ENCODE peak calls at places on chromosome 1, in seven cellular contexts. C is adrenal gland, T is thoracic aorta, S is Caco-2, G is AG04449, V is retinal pigment epithelial cell, W is colonic mucosa. A is an unnamed sample.

GRCh38 chr1:236795757-236796719 is 946 bp downstream of the MTR start:
- DNase-seq in C (no peak), T (no peak), S (peak), G (no peak), V (no peak), W (peak), A (peak)

GRCh38 chr1:43968348-43968948 is 1.4 kb upstream of the DPH2 start:
- DNase-seq in C (no peak), T (no peak), S (no peak), G (no peak), V (no peak), W (no peak), A (peak)

GRCh38 chr1:223297800-223298199 is 66.2 kb downstream of the SUSD4 start:
- DNase-seq in C (no peak), T (no peak), S (no peak), G (no peak), V (no peak), W (no peak), A (no peak)

GRCh38 chr1:200628223-200628868 is 7.8 kb upstream of the KIF14 start:
- DNase-seq in C (no peak), T (no peak), S (no peak), G (no peak), V (no peak), W (no peak), A (no peak)

GRCh38 chr1:63152572-63152971 is 169.8 kb upstream of the FOXD3 start:
- DNase-seq in C (no peak), T (no peak), S (no peak), G (no peak), V (no peak), W (no peak), A (no peak)

GRCh38 chr1:244964112-244964971 is 100.0 kb upstream of the HNRNPU start:
- DNase-seq in C (peak), T (no peak), S (peak), G (peak), V (peak), W (peak), A (no peak)

GRCh38 chr1:220577926-220578325 is 50.0 kb downstream of the MARK1 start:
- DNase-seq in C (no peak), T (no peak), S (no peak), G (no peak), V (no peak), W (no peak), A (no peak)

GRCh38 chr1:62481681-62482080 is 44.8 kb downstream of the USP1 start:
- DNase-seq in C (no peak), T (no peak), S (no peak), G (peak), V (no peak), W (no peak), A (no peak)

GRCh38 chr1:202155478-202156021 is 4.9 kb downstream of the PTPN7 start:
- DNase-seq in C (peak), T (no peak), S (no peak), G (no peak), V (no peak), W (peak), A (no peak)

GRCh38 chr1:211742272-211742671 is 66.9 kb upstream of the NEK2 start:
- DNase-seq in C (no peak), T (no peak), S (no peak), G (no peak), V (no peak), W (no peak), A (no peak)

DNA sequence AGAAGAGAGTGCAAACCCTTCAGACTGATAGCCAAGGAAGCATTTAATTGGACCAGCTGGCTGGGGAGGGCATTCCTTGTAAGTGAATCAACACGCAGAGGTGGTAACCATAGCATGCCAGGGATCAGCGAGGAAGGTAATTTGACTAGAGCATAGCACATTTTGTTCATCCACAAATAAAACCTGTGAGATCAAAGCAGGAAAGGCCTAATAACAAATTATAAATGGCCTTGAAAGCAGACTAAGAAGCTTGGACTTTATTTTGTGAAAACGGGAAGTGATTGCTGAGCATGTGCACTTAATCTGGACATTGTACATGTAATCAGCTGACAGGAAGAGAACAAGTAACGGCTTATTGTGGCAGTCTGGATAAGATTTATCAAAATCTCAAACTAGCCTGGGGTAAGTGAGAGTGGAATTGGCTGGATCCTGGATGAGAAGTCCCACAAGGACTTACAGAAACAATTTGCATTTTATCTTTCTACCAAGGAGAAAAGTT is 11.7 kb upstream of the CD55 start:
- DNase-seq in C (peak), T (no peak), S (no peak), G (peak), V (peak), W (no peak), A (no peak)
- TF ChIP-seq CTCF in C (no peak), T (no peak), S (no peak), G (no peak), V (no peak), W (no peak), A (no peak)

DNA sequence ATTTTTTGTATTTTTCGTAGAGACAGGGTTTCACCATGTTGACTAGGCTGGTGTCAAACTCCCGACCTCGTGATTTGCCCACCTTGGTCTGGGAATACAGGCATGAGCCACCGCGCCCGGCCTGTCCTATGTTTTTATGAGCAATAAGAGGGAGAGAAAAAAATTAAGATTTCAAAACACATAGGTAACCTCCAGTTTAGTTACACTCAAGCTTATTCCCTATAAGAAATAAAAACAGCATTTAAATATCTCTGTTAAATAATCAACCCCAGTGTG is 7.1 kb downstream of the RSBN1 start:
- DNase-seq in C (no peak), T (no peak), S (no peak), G (no peak), V (no peak), W (no peak), A (no peak)
- TF ChIP-seq CTCF in C (no peak), T (no peak), S (no peak), G (no peak), V (no peak), W (no peak), A (no peak)

DNA sequence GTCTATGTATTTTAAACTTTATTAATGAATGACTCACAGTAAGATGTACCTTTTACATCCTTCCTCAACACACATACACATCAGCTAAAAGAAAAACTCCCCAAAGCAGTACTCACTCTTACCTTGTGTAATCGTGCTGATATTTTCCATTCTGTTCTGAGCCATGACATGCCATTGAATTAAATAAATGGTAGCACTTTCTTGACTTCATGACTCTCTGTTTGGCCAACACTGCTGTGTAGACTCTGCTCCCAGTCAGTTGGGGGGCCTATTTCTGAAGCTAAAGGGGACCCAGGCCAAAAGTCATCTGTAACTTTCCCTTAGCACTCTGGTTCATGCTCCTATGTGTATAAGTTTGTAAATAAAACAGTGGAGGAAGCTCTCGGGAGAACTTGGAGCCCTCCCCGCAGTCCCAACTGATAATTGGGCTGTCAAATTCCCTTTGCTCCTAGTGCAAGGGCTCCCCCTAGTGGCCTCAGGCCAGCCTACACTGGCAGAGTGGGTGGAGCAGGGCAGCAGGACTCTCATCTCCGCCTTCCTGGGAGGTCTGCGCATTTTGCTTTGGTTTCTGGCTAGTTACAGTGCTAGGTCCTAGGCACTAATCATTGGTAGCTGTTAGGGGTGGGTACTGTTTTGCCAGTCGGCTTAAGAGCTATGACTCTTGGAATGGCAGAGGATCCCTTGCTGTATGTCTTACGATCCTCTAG is 1.7 kb upstream of the FYB2 start:
- DNase-seq in C (peak), T (no peak), S (peak), G (no peak), V (no peak), W (peak), A (peak)
- TF ChIP-seq CTCF in C (peak), T (peak), S (peak), G (peak), V (peak), W (peak), A (peak)

GRCh38 chr1:167412072-167412471 is 106.3 kb downstream of the CD247 start:
- DNase-seq in C (no peak), T (no peak), S (no peak), G (no peak), V (no peak), W (no peak), A (peak)

GRCh38 chr1:167412920-167413319 is 105.4 kb downstream of the CD247 start:
- DNase-seq in C (peak), T (no peak), S (no peak), G (no peak), V (no peak), W (no peak), A (peak)

GRCh38 chr1:167408355-167408754 is 110.0 kb downstream of the CD247 start:
- DNase-seq in C (no peak), T (no peak), S (no peak), G (no peak), V (no peak), W (no peak), A (no peak)

GRCh38 chr1:167413328-167413727 is 105.0 kb downstream of the CD247 start:
- DNase-seq in C (no peak), T (no peak), S (no peak), G (no peak), V (no peak), W (no peak), A (no peak)

DNA sequence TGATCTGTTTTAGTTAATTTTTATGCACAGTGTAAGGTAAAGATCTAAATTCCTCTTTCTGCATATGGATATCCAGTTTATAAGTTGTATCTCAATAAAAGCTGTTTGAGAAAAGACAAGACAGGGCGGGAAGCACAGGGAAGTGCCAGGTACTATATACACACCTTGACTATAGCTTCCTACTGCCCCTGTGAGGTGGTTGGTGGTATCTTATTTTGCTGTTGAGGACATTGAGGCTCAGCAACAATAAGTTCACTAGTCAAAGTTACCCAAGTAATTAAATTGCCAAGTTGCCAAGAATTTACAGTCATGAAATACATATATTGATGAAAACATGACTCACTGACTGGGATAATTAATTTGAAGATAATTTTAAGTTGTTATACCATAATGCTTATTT is 109.1 kb downstream of the CD247 start:
- DNase-seq in C (no peak), T (no peak), S (no peak), G (no peak), V (no peak), W (no peak), A (no peak)
- TF ChIP-seq CTCF in C (no peak), T (no peak), S (peak), G (no peak), V (peak), W (no peak), A (no peak)

GRCh38 chr1:53328490-53329182 is 766 bp upstream of the LRP8 start:
- DNase-seq in C (no peak), T (no peak), S (peak), G (no peak), V (no peak), W (no peak), A (no peak)
- TF ChIP-seq CTCF in C (no peak), T (no peak), S (no peak), G (peak), V (no peak), W (no peak), A (no peak)

DNA sequence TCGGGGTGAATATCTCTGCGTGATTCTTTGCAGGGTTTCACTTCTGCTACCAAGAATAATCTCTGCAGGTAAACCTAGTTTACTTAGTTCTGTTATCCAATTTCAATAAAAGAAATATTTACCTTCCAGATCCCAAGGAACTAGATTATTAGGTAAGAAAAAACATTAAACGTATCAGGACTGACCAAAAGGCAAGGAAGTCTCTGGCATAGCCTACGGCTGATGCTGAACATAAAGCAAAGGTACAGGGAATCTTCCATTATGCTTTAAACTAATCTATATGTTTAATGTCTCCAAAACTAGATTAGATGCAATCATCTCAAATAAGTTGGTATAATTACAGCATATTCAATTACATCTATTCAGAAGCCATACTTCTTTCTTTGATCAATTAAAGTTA is 168.9 kb downstream of the KCNK2 start:
- DNase-seq in C (no peak), T (no peak), S (no peak), G (no peak), V (no peak), W (no peak), A (no peak)
- TF ChIP-seq CTCF in C (no peak), T (no peak), S (no peak), G (no peak), V (no peak), W (no peak), A (no peak)

GRCh38 chr1:165152109-165152508 is 204.4 kb downstream of the LMX1A start:
- DNase-seq in C (no peak), T (no peak), S (no peak), G (no peak), V (no peak), W (no peak), A (no peak)

GRCh38 chr1:165147799-165148198 is 208.7 kb downstream of the LMX1A start:
- DNase-seq in C (no peak), T (no peak), S (no peak), G (no peak), V (no peak), W (no peak), A (no peak)

GRCh38 chr1:165153182-165153581 is 203.3 kb downstream of the LMX1A start:
- DNase-seq in C (no peak), T (no peak), S (no peak), G (no peak), V (no peak), W (no peak), A (no peak)

DNA sequence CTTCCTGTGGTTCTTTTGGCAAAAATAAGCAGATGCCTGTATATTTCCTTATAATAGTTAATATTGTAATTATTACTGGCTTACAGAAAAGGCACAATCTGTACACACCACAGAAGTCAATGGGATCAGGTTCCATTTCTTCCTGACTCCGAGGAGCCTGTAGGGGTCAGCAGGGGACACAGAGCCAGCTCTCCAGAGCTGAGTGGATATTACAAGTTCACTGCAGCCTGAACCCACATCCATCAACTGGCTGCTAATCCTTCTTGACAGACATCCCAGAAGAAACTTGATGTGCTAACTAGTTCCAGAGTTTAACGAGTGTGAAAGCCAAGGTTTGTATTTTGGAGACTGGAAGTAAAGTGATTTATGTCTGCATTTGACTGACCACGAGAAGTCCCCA is 203.8 kb downstream of the LMX1A start:
- DNase-seq in C (no peak), T (no peak), S (no peak), G (no peak), V (no peak), W (no peak), A (no peak)
- TF ChIP-seq CTCF in C (no peak), T (no peak), S (peak), G (no peak), V (peak), W (no peak), A (no peak)

GRCh38 chr1:3023994-3024393 is 2.7 kb downstream of the ACTRT2 start:
- DNase-seq in C (no peak), T (no peak), S (peak), G (no peak), V (no peak), W (no peak), A (no peak)
- TF ChIP-seq CTCF in C (no peak), T (peak), S (no peak), G (no peak), V (peak), W (no peak), A (no peak)

DNA sequence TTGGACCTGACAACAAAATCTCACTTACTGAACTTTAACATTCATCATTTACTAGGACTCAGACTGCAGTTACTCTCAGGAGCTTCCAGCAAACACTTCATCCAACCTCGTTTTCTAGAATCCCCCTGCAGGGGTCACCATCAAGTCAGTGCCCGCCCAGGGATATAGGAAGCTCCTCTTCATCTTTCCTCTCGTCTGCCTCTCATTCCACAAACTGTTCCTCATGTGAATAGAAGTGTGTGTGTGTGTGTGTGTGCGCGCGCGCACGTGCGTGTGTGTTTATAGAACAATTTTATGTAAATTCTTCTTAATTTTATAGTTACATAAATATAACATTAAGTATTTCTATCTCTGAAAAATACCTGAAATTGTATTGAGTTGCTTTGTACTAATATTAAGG is 21.8 kb upstream of the ABCD3 start:
- DNase-seq in C (no peak), T (no peak), S (no peak), G (no peak), V (no peak), W (no peak), A (no peak)
- TF ChIP-seq CTCF in C (no peak), T (no peak), S (peak), G (no peak), V (peak), W (no peak), A (no peak)

A was measured in pancreas.